ENCODE peak calls at places on chromosomes 3 and 15, in five cellular contexts. One of them, this sample, is unnamed.

GRCh38 chr3:71502066-71502465 is 81.5 kb downstream of the FOXP1 start:
- DNase-seq in stimulated activated CD8-positive, alpha-beta memory T cell treated with anti-CD3 and anti-CD28 coated beads, Interleukin-2, amount 100 ng/mL, for 48 hours: no peak
- DNase-seq in NCI-H774: no peak
- DNase-seq in NCI-H2081: no peak
- DNase-seq in cardiac muscle cell: no peak
- DNase-seq in this sample: no peak

GRCh38 chr3:155018621-155019330 is 61.3 kb upstream of the MME start:
- DNase-seq in cardiac muscle cell: peak; percentile 28
- DNase-seq in NCI-H774: no peak
- DNase-seq in NCI-H2081: no peak
- DNase-seq in stimulated activated CD8-positive, alpha-beta memory T cell treated with anti-CD3 and anti-CD28 coated beads, Interleukin-2, amount 100 ng/mL, for 48 hours: no peak
- DNase-seq in this sample: no peak

GRCh38 chr3:162770556-162770955 is 1273.9 kb downstream of the OTOL1 start:
- DNase-seq in NCI-H774: no peak
- DNase-seq in NCI-H2081: no peak
- DNase-seq in stimulated activated CD8-positive, alpha-beta memory T cell treated with anti-CD3 and anti-CD28 coated beads, Interleukin-2, amount 100 ng/mL, for 48 hours: no peak
- DNase-seq in cardiac muscle cell: peak; percentile 53
- DNase-seq in this sample: no peak

GRCh38 chr3:13346481-13347389 is 73.4 kb downstream of the NUP210 start:
- DNase-seq in NCI-H774: no peak
- DNase-seq in NCI-H2081: peak; percentile 84
- DNase-seq in cardiac muscle cell: no peak
- DNase-seq in stimulated activated CD8-positive, alpha-beta memory T cell treated with anti-CD3 and anti-CD28 coated beads, Interleukin-2, amount 100 ng/mL, for 48 hours: peak; percentile 48
- DNase-seq in this sample: peak; percentile 22

GRCh38 chr3:30696403-30696819 is 90.0 kb downstream of the TGFBR2 start:
- DNase-seq in NCI-H2081: no peak
- DNase-seq in NCI-H774: no peak
- DNase-seq in cardiac muscle cell: peak; percentile 45
- DNase-seq in stimulated activated CD8-positive, alpha-beta memory T cell treated with anti-CD3 and anti-CD28 coated beads, Interleukin-2, amount 100 ng/mL, for 48 hours: no peak
- DNase-seq in this sample: no peak

GRCh38 chr3:189908646-189909045 is 212.1 kb downstream of the P3H2 start:
- DNase-seq in stimulated activated CD8-positive, alpha-beta memory T cell treated with anti-CD3 and anti-CD28 coated beads, Interleukin-2, amount 100 ng/mL, for 48 hours: no peak
- DNase-seq in cardiac muscle cell: peak; percentile 61
- DNase-seq in NCI-H2081: no peak
- DNase-seq in NCI-H774: no peak
- DNase-seq in this sample: no peak

GRCh38 chr15:100821327-100821726 is 58.3 kb upstream of the ALDH1A3 start:
- DNase-seq in NCI-H774: no peak
- DNase-seq in cardiac muscle cell: peak; percentile 19
- DNase-seq in NCI-H2081: no peak
- DNase-seq in stimulated activated CD8-positive, alpha-beta memory T cell treated with anti-CD3 and anti-CD28 coated beads, Interleukin-2, amount 100 ng/mL, for 48 hours: no peak
- DNase-seq in this sample: no peak

GRCh38 chr3:195583831-195584542 is at the start of gene APOD:
- DNase-seq in NCI-H774: peak; percentile 35
- DNase-seq in NCI-H2081: peak; percentile 27
- DNase-seq in cardiac muscle cell: peak; percentile 76
- DNase-seq in stimulated activated CD8-positive, alpha-beta memory T cell treated with anti-CD3 and anti-CD28 coated beads, Interleukin-2, amount 100 ng/mL, for 48 hours: no peak
- DNase-seq in this sample: no peak

GRCh38 chr3:127455541-127456450 is 134.7 kb downstream of the TPRA1 start:
- DNase-seq in stimulated activated CD8-positive, alpha-beta memory T cell treated with anti-CD3 and anti-CD28 coated beads, Interleukin-2, amount 100 ng/mL, for 48 hours: peak; percentile 60
- DNase-seq in cardiac muscle cell: peak; percentile 68
- DNase-seq in NCI-H774: peak; percentile 71
- DNase-seq in NCI-H2081: peak; percentile 85
- DNase-seq in this sample: peak; percentile 85

GRCh38 chr3:76998555-76998954 is 41.3 kb upstream of the ROBO2 start:
- DNase-seq in cardiac muscle cell: no peak
- DNase-seq in stimulated activated CD8-positive, alpha-beta memory T cell treated with anti-CD3 and anti-CD28 coated beads, Interleukin-2, amount 100 ng/mL, for 48 hours: no peak
- DNase-seq in NCI-H774: no peak
- DNase-seq in NCI-H2081: no peak
- DNase-seq in this sample: no peak

GRCh38 chr3:109702252-109702651 is 364.9 kb upstream of the DPPA4 start:
- DNase-seq in NCI-H774: no peak
- DNase-seq in stimulated activated CD8-positive, alpha-beta memory T cell treated with anti-CD3 and anti-CD28 coated beads, Interleukin-2, amount 100 ng/mL, for 48 hours: no peak
- DNase-seq in NCI-H2081: no peak
- DNase-seq in cardiac muscle cell: peak; percentile 56
- DNase-seq in this sample: no peak

GRCh38 chr15:77027111-77027696 is 32.3 kb downstream of the PSTPIP1 start:
- DNase-seq in NCI-H774: no peak
- DNase-seq in stimulated activated CD8-positive, alpha-beta memory T cell treated with anti-CD3 and anti-CD28 coated beads, Interleukin-2, amount 100 ng/mL, for 48 hours: no peak
- DNase-seq in cardiac muscle cell: no peak
- DNase-seq in NCI-H2081: no peak
- DNase-seq in this sample: no peak

GRCh38 chr15:72483279-72483678 is 9.1 kb downstream of the ARIH1 start:
- DNase-seq in cardiac muscle cell: no peak
- DNase-seq in NCI-H774: no peak
- DNase-seq in stimulated activated CD8-positive, alpha-beta memory T cell treated with anti-CD3 and anti-CD28 coated beads, Interleukin-2, amount 100 ng/mL, for 48 hours: no peak
- DNase-seq in NCI-H2081: no peak
- DNase-seq in this sample: no peak

GRCh38 chr15:71167445-71168162 is 52.3 kb downstream of the THSD4 start:
- DNase-seq in cardiac muscle cell: no peak
- DNase-seq in NCI-H774: no peak
- DNase-seq in NCI-H2081: no peak
- DNase-seq in stimulated activated CD8-positive, alpha-beta memory T cell treated with anti-CD3 and anti-CD28 coated beads, Interleukin-2, amount 100 ng/mL, for 48 hours: no peak
- DNase-seq in this sample: no peak

GRCh38 chr3:46624533-46624932 is 12.2 kb downstream of the FAM240A start:
- DNase-seq in NCI-H774: no peak
- DNase-seq in NCI-H2081: no peak
- DNase-seq in cardiac muscle cell: no peak
- DNase-seq in stimulated activated CD8-positive, alpha-beta memory T cell treated with anti-CD3 and anti-CD28 coated beads, Interleukin-2, amount 100 ng/mL, for 48 hours: no peak
- DNase-seq in this sample: no peak

GRCh38 chr3:52468336-52468735 is 12.9 kb downstream of the NISCH start:
- DNase-seq in NCI-H774: no peak
- DNase-seq in NCI-H2081: no peak
- DNase-seq in stimulated activated CD8-positive, alpha-beta memory T cell treated with anti-CD3 and anti-CD28 coated beads, Interleukin-2, amount 100 ng/mL, for 48 hours: no peak
- DNase-seq in cardiac muscle cell: peak; percentile 58
- DNase-seq in this sample: no peak